ENCODE peak calls at places on chromosome 7, in five cellular contexts. K is neural crest cell, T is T-helper 22 cell, Y is Right ventricle myocardium superior, C is nucleus accumbens. O is an unnamed sample.

GRCh38 chr7:90536449-90536848 is 59.7 kb upstream of the CDK14 start:
- DNase-seq in Y (no peak), C (no peak), K (no peak), T (no peak), O (no peak)

GRCh38 chr7:30713397-30713796 is 31.1 kb upstream of the CRHR2 start:
- DNase-seq in Y (no peak), C (no peak), T (no peak), K (no peak), O (no peak)

GRCh38 chr7:148700693-148701092 is 2.0 kb downstream of the CUL1 start:
- DNase-seq in T (peak), C (no peak), Y (no peak), K (no peak), O (peak)

GRCh38 chr7:151110941-151111645 is 24.8 kb downstream of the AGAP3 start:
- DNase-seq in Y (peak), C (peak), T (peak), K (peak), O (peak)

GRCh38 chr7:26853788-26854393 is 10.5 kb downstream of the SKAP2 start:
- DNase-seq in T (no peak), K (no peak), Y (no peak), C (no peak), O (peak)

GRCh38 chr7:7399707-7400106 is 136.0 kb downstream of the COL28A1 start:
- DNase-seq in C (no peak), K (no peak), Y (no peak), T (no peak), O (no peak)

GRCh38 chr7:42790196-42790595 is 121.7 kb downstream of the C7orf25 start:
- DNase-seq in K (no peak), C (no peak), Y (no peak), T (no peak), O (no peak)

GRCh38 chr7:100779359-100779758 is 46.0 kb downstream of the ZAN start:
- DNase-seq in K (no peak), Y (no peak), C (no peak), T (no peak), O (no peak)

GRCh38 chr7:66187894-66188293 is 17.2 kb upstream of the TPST1 start:
- DNase-seq in C (no peak), T (no peak), Y (peak), K (no peak), O (no peak)

GRCh38 chr7:141039366-141039765 is 24.6 kb upstream of the MRPS33 start:
- DNase-seq in C (no peak), T (no peak), K (no peak), Y (no peak), O (no peak)

O was measured in Jurkat, Clone E6-1.